ENCODE peak calls at places on chromosomes 13 and 19, in seven cellular contexts. G, D, I, L, U, R and Q are unnamed samples.
A peak's percentile ranks its signal among the peaks of the same experiment; 100 is the strongest.

GRCh38 chr19:7743425-7743841 is 3.9 kb downstream of the CD209 start:
- DNase-seq in U (no peak), D (no peak), R (peak; percentile 68), L (no peak), G (no peak), I (no peak), Q (no peak)

GRCh38 chr19:50361290-50362029 is 4.0 kb downstream of the NAPSA start:
- DNase-seq in I (no peak), L (no peak), U (no peak), R (no peak), D (no peak), G (no peak), Q (no peak)

GRCh38 chr19:12163841-12164240 is 945 bp downstream of the ZNF136 start:
- DNase-seq in D (peak; percentile 55), R (no peak), L (no peak), G (no peak), U (no peak), I (no peak), Q (peak; percentile 68)

GRCh38 chr19:3176715-3177501 is 1.7 kb upstream of the S1PR4 start:
- DNase-seq in I (no peak), U (peak; percentile 65), R (no peak), G (no peak), D (peak; percentile 79), L (no peak), Q (peak; percentile 54)

GRCh38 chr13:69324109-69324886 is 783.3 kb upstream of the ATXN8OS start:
- DNase-seq in I (no peak), G (no peak), U (no peak), L (no peak), R (no peak), D (no peak), Q (peak; percentile 0)

GRCh38 chr19:29964171-29964570 is 22.1 kb downstream of the URI1 start:
- DNase-seq in I (no peak), R (no peak), D (no peak), G (no peak), L (peak; percentile 49), U (no peak), Q (peak; percentile 59)

GRCh38 chr19:58518261-58519086 is 1.1 kb downstream of the ZBTB45 start:
- DNase-seq in D (peak; percentile 43), L (no peak), R (no peak), I (no peak), G (no peak), U (no peak), Q (peak; percentile 20)

GRCh38 chr13:33126909-33127607 is 110.8 kb downstream of the KL start:
- DNase-seq in L (peak; percentile 55), D (no peak), R (no peak), G (no peak), I (no peak), U (no peak), Q (peak; percentile 29)

GRCh38 chr13:25733061-25733491 is 318.7 kb downstream of the SHISA2 start:
- DNase-seq in D (no peak), I (no peak), L (no peak), U (no peak), G (no peak), R (no peak), Q (no peak)

GRCh38 chr13:95388420-95389079 is 87.3 kb upstream of the ABCC4 start:
- DNase-seq in L (no peak), R (no peak), G (no peak), I (no peak), D (no peak), U (no peak), Q (no peak)

GRCh38 chr19:50673118-50673517 is 23.9 kb downstream of the C19orf81 start:
- DNase-seq in I (no peak), R (no peak), L (no peak), G (no peak), D (no peak), U (no peak), Q (no peak)

GRCh38 chr19:48970923-48971395 is 5.8 kb downstream of the FTL start:
- DNase-seq in G (peak; percentile 89), D (peak; percentile 81), R (no peak), U (peak; percentile 80), I (peak; percentile 85), L (peak; percentile 87), Q (peak; percentile 89)

GRCh38 chr13:67736646-67737420 is 506.7 kb upstream of the PCDH9 start:
- DNase-seq in I (no peak), U (no peak), L (peak; percentile 6), D (peak; percentile 7), R (no peak), G (peak; percentile 53), Q (peak; percentile 86)

GRCh38 chr19:5292453-5292842 is 48.2 kb downstream of the PTPRS start:
- DNase-seq in I (no peak), D (peak; percentile 89), G (no peak), L (no peak), R (no peak), U (no peak), Q (peak; percentile 71)

GRCh38 chr19:29271911-29272310 is 59.0 kb upstream of the UQCRFS1 start:
- DNase-seq in D (no peak), L (no peak), G (no peak), R (no peak), U (no peak), I (no peak), Q (no peak)

GRCh38 chr19:9834726-9835506 is at the start of gene PIN1:
- DNase-seq in G (peak; percentile 99), U (peak; percentile 99), R (peak; percentile 98), I (peak; percentile 99), L (peak; percentile 99), D (peak; percentile 99), Q (peak; percentile 100)

GRCh38 chr13:51397262-51397933 is 55.4 kb downstream of the INTS6 start:
- DNase-seq in L (peak; percentile 59), G (no peak), U (no peak), I (peak; percentile 42), D (peak; percentile 70), R (no peak), Q (peak; percentile 79)

GRCh38 chr13:37791699-37792098 is 77.9 kb downstream of the TRPC4 start:
- DNase-seq in G (no peak), D (peak; percentile 56), U (no peak), I (no peak), L (peak; percentile 57), R (no peak), Q (no peak)

GRCh38 chr19:11986754-11987153 is 21.9 kb downstream of the ZNF763 start:
- DNase-seq in R (no peak), D (no peak), U (no peak), G (no peak), I (no peak), L (no peak), Q (no peak)